ENCODE peak calls at places on chromosomes 16 and 17, in four cellular contexts. C, R, T and Q are unnamed samples.
A peak's percentile ranks its signal among the peaks of the same experiment; 100 is the strongest.

GRCh38 chr16:57352636-57353047 is 5.9 kb upstream of the CCL22 start:
- DNase-seq in R (no peak), T (no peak), C (no peak), Q (no peak)

GRCh38 chr16:24552705-24553104 is 13.3 kb downstream of the RBBP6 start:
- DNase-seq in C (no peak), T (no peak), R (no peak), Q (no peak)

GRCh38 chr17:45138911-45139532 is 3.5 kb downstream of the ACBD4 start:
- DNase-seq in C (no peak), R (no peak), T (no peak), Q (no peak)

GRCh38 chr17:10415161-10415560 is 6.6 kb downstream of the MYH8 start:
- DNase-seq in R (no peak), T (no peak), C (no peak), Q (no peak)

GRCh38 chr16:29862383-29862883 is 593 bp downstream of the CDIPT start:
- DNase-seq in R (peak; percentile 52), C (no peak), T (no peak), Q (peak; percentile 35)

GRCh38 chr17:56830726-56831363 is 2.9 kb downstream of the C17orf67 start:
- DNase-seq in T (no peak), C (no peak), R (no peak), Q (no peak)

GRCh38 chr17:17823433-17824118 is 13.2 kb downstream of the SREBF1 start:
- DNase-seq in C (peak; percentile 63), T (peak; percentile 88), R (peak; percentile 97), Q (peak; percentile 91)

GRCh38 chr16:85780281-85780680 is 19.1 kb downstream of the EMC8 start:
- DNase-seq in R (no peak), T (no peak), C (no peak), Q (no peak)

GRCh38 chr17:54899721-54900456 is 763 bp upstream of the TOM1L1 start:
- DNase-seq in R (no peak), T (no peak), C (no peak), Q (peak; percentile 11)

GRCh38 chr16:28282045-28282444 is 10.3 kb upstream of the SBK1 start:
- DNase-seq in C (no peak), T (no peak), R (no peak), Q (no peak)

GRCh38 chr17:67689534-67690177 is 28.1 kb upstream of the NOL11 start:
- DNase-seq in T (no peak), C (no peak), R (peak; percentile 83), Q (peak; percentile 59)

GRCh38 chr16:87850009-87851006 is 19.0 kb downstream of the SLC7A5 start:
- DNase-seq in C (peak; percentile 59), R (peak; percentile 79), T (peak; percentile 72), Q (no peak)

GRCh38 chr16:8931864-8932263 is 31.8 kb downstream of the USP7 start:
- DNase-seq in R (peak; percentile 72), C (peak; percentile 20), T (peak; percentile 44), Q (peak; percentile 46)

GRCh38 chr17:17740627-17741237 is 59.5 kb downstream of the RAI1 start:
- DNase-seq in R (peak; percentile 59), T (no peak), C (no peak), Q (no peak)

GRCh38 chr16:694863-695354 is 4.7 kb upstream of the WDR24 start:
- DNase-seq in R (no peak), T (no peak), C (no peak), Q (no peak)

GRCh38 chr16:68754117-68754792 is 17.2 kb downstream of the CDH1 start:
- DNase-seq in C (no peak), R (no peak), T (no peak), Q (peak; percentile 88)

GRCh38 chr17:9824094-9824493 is 1.6 kb upstream of the GLP2R start:
- DNase-seq in R (no peak), C (no peak), T (no peak), Q (no peak)

GRCh38 chr16:51114369-51114768 is 36.7 kb downstream of the SALL1 start:
- DNase-seq in R (no peak), T (no peak), C (no peak), Q (no peak)

GRCh38 chr17:8125196-8125946 is 1.5 kb upstream of the HES7 start:
- DNase-seq in R (peak; percentile 88), C (peak; percentile 80), T (peak; percentile 76), Q (peak; percentile 73)

GRCh38 chr16:54512461-54512860 is 225.9 kb upstream of the IRX3 start:
- DNase-seq in C (no peak), T (no peak), R (no peak), Q (no peak)

GRCh38 chr17:17837380-17837821 is 615 bp upstream of the SREBF1 start:
- DNase-seq in T (no peak), R (peak; percentile 70), C (no peak), Q (peak; percentile 37)

GRCh38 chr16:55475919-55476318 is 3.1 kb upstream of the MMP2 start:
- DNase-seq in R (no peak), C (no peak), T (no peak), Q (no peak)

GRCh38 chr17:1997587-1998425 is 27.3 kb downstream of the RTN4RL1 start:
- DNase-seq in C (no peak), T (no peak), R (peak; percentile 88), Q (peak; percentile 90)

GRCh38 chr16:53257001-53257400 is 177.3 kb upstream of the RBL2 start:
- DNase-seq in T (no peak), C (no peak), R (no peak), Q (no peak)

GRCh38 chr16:24255446-24256352 is at the start of gene CACNG3:
- DNase-seq in C (no peak), R (peak; percentile 90), T (peak; percentile 36), Q (peak; percentile 30)

GRCh38 chr16:72317378-72317777 is 145.4 kb upstream of the PMFBP1 start:
- DNase-seq in T (no peak), C (no peak), R (no peak), Q (no peak)

GRCh38 chr17:49022391-49022941 is 25.3 kb downstream of the IGF2BP1 start:
- DNase-seq in T (no peak), C (no peak), R (peak; percentile 54), Q (no peak)

GRCh38 chr16:84917492-84917891 is 93.8 kb downstream of the ZDHHC7 start:
- DNase-seq in R (no peak), T (no peak), C (no peak), Q (no peak)

GRCh38 chr17:49201481-49201927 is 8.9 kb downstream of the GNGT2 start:
- DNase-seq in C (no peak), T (no peak), R (no peak), Q (no peak)

GRCh38 chr17:40251576-40251975 is 32.5 kb downstream of the WIPF2 start:
- DNase-seq in T (no peak), R (peak; percentile 78), C (no peak), Q (peak; percentile 95)

GRCh38 chr16:67254809-67255552 is 6.2 kb downstream of the SLC9A5 start:
- DNase-seq in T (no peak), C (no peak), R (no peak), Q (peak; percentile 40)

GRCh38 chr16:66603537-66604375 is 748 bp upstream of the CMTM3 start:
- DNase-seq in T (peak; percentile 55), R (peak; percentile 85), C (peak; percentile 51), Q (peak; percentile 60)

GRCh38 chr16:81609323-81609892 is 164.8 kb downstream of the CMIP start:
- DNase-seq in R (no peak), C (no peak), T (no peak), Q (no peak)
- H3K4me1 ChIP-seq in R (peaks cover 11% of the 10 kb centered on the region), C (no peaks in the 10 kb centered on the region), T (peaks cover 58% of the 10 kb centered on the region), Q (no peaks in the 10 kb centered on the region)

GRCh38 chr16:4239682-4240175 is 2.2 kb downstream of the SRL start:
- DNase-seq in R (no peak), T (no peak), C (no peak), Q (no peak)
- H3K4me3 ChIP-seq in R (no peak overlapping the region), T (peak overlapping the region; percentile 48), C (no peak overlapping the region), Q (no peak overlapping the region)

DNA sequence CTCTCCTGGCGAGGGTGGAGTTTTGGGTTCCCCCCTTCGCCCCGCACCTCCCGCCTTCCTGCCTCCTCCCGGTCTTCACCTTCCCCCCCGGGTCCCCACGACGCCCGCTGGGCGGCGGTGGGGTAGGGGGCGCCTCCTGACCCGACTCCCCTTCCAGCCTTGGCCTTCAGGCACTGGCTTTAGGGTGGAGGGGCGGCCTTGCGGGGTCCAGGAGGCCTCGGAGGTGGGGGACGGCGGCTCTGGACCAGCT is 2.4 kb downstream of the SLC16A3 start:
- DNase-seq in T (no peak), R (no peak), C (no peak), Q (no peak)
- H3K4me1 ChIP-seq in T (peaks cover 52% of the 10 kb centered on the region), R (peaks cover 53% of the 10 kb centered on the region), C (peaks cover 46% of the 10 kb centered on the region), Q (no peaks in the 10 kb centered on the region)

GRCh38 chr17:28518132-28518531 is 12.0 kb downstream of the FOXN1 start:
- DNase-seq in C (no peak), T (no peak), R (no peak), Q (no peak)

GRCh38 chr17:28518578-28518977 is 12.4 kb downstream of the FOXN1 start:
- DNase-seq in C (no peak), T (no peak), R (no peak), Q (no peak)

GRCh38 chr17:28520687-28521086 is 14.5 kb downstream of the FOXN1 start:
- DNase-seq in R (no peak), T (no peak), C (no peak), Q (no peak)

GRCh38 chr17:28521296-28522085 is 15.3 kb downstream of the FOXN1 start:
- DNase-seq in C (no peak), R (no peak), T (no peak), Q (no peak)

DNA sequence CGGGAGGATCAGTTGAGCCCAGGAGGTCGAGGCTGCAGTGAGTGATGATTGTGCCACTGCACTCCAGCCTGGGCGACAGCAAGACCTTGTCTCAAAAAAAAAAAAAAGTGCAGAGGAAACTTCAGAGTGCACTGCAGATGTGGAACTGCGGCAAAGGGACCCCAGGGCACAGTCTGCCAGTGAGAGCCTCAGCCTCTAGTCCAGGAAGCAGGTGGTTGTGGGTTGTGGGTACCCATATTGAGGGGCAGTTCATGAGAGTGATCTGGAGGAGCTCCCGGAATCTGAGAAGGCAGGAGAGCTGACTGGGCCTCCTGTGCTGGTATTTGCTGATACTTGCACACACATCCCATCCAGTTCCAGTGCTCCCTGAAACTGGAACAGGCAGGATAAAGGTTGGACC is 13.1 kb downstream of the FOXN1 start:
- DNase-seq in R (no peak), C (no peak), T (no peak), Q (no peak)
- H3K4me3 ChIP-seq in R (no peak overlapping the region), C (no peak overlapping the region), T (no peak overlapping the region), Q (no peak overlapping the region)